ENCODE peak calls at places on chromosomes 2 and 18, in five cellular contexts. F, H, O, D and I are unnamed samples.

GRCh38 chr2:18187214-18187613 is 308.7 kb downstream of the KCNS3 start:
- DNase-seq in F (no peak), H (no peak), O (no peak), D (no peak), I (no peak)

GRCh38 chr2:215951558-215951957 is 61.8 kb downstream of the MREG start:
- DNase-seq in F (no peak), H (no peak), O (no peak), D (no peak), I (no peak)

GRCh38 chr2:135948642-135949355 is 36.6 kb downstream of the DARS1 start:
- DNase-seq in F (no peak), H (no peak), O (peak; percentile 14), D (peak; percentile 27), I (no peak)

GRCh38 chr2:168518555-168519066 is 62.5 kb downstream of the CERS6 start:
- DNase-seq in F (no peak), H (peak; percentile 86), O (no peak), D (no peak), I (peak; percentile 90)

GRCh38 chr2:199861116-199861774 is 10.3 kb upstream of the FTCDNL1 start:
- DNase-seq in F (no peak), H (peak; percentile 18), O (no peak), D (no peak), I (peak; percentile 32)

GRCh38 chr2:74379851-74380789 is at the start of gene DCTN1:
- DNase-seq in F (peak; percentile 23), H (no peak), O (no peak), D (no peak), I (peak; percentile 54)

GRCh38 chr18:12531747-12532146 is 124.0 kb downstream of the PRELID3A start:
- DNase-seq in F (no peak), H (peak; percentile 85), O (no peak), D (no peak), I (peak; percentile 22)

GRCh38 chr18:52160652-52161051 is 179.3 kb upstream of the DCC start:
- DNase-seq in F (no peak), H (no peak), O (no peak), D (no peak), I (no peak)

GRCh38 chr2:238884812-238885408 is 37.0 kb downstream of the TWIST2 start:
- DNase-seq in F (no peak), H (no peak), O (no peak), D (no peak), I (no peak)